ENCODE peak calls at places on chromosomes 16 and 17, in four cellular contexts. One of them, this sample, is unnamed.
A peak's percentile ranks its signal among the peaks of the same experiment; 100 is the strongest.

GRCh38 chr16:74275031-74275636 is 21.5 kb upstream of the PSMD7 start:
- DNase-seq in GM12891: peak; percentile 14
- DNase-seq in HL-60: no peak
- DNase-seq in GM12878: no peak
- DNase-seq in this sample: peak; percentile 39

GRCh38 chr17:41863074-41863843 is 2.0 kb downstream of the KLHL11 start:
- DNase-seq in GM12891: no peak
- DNase-seq in HL-60: no peak
- DNase-seq in GM12878: no peak
- DNase-seq in this sample: no peak

GRCh38 chr16:23567602-23568001 is 10.1 kb downstream of the UBFD1 start:
- DNase-seq in GM12891: no peak
- DNase-seq in HL-60: no peak
- DNase-seq in GM12878: no peak
- DNase-seq in this sample: no peak

GRCh38 chr16:24853830-24854229 is 8.1 kb downstream of the SLC5A11 start:
- DNase-seq in GM12891: no peak
- DNase-seq in HL-60: no peak
- DNase-seq in GM12878: no peak
- DNase-seq in this sample: no peak

GRCh38 chr16:26645629-26646028 is 421.1 kb upstream of the C16orf82 start:
- DNase-seq in GM12891: no peak
- DNase-seq in HL-60: no peak
- DNase-seq in GM12878: no peak
- DNase-seq in this sample: peak; percentile 39

GRCh38 chr16:1097156-1097555 is 1.1 kb upstream of the C1QTNF8 start:
- DNase-seq in GM12891: no peak
- DNase-seq in HL-60: no peak
- DNase-seq in GM12878: no peak
- DNase-seq in this sample: no peak

GRCh38 chr17:7717756-7718350 is 309 bp downstream of the DNAH2 start:
- DNase-seq in GM12891: no peak
- DNase-seq in HL-60: peak; percentile 60
- DNase-seq in GM12878: no peak
- DNase-seq in this sample: no peak

GRCh38 chr16:16905850-16906249 is 526.9 kb downstream of the NPIPA7 start:
- DNase-seq in GM12891: no peak
- DNase-seq in HL-60: no peak
- DNase-seq in GM12878: no peak
- DNase-seq in this sample: peak; percentile 32

GRCh38 chr16:78094166-78094565 is 5.3 kb upstream of the WWOX start:
- DNase-seq in GM12891: no peak
- DNase-seq in HL-60: no peak
- DNase-seq in GM12878: no peak
- DNase-seq in this sample: no peak

GRCh38 chr17:4594406-4595349 is 10.3 kb downstream of the SMTNL2 start:
- DNase-seq in GM12891: peak; percentile 67
- DNase-seq in HL-60: peak; percentile 11
- DNase-seq in GM12878: no peak
- DNase-seq in this sample: peak; percentile 64

GRCh38 chr17:38454528-38454927 is 26.3 kb downstream of the ARHGAP23 start:
- DNase-seq in GM12891: no peak
- DNase-seq in HL-60: no peak
- DNase-seq in GM12878: no peak
- DNase-seq in this sample: no peak

GRCh38 chr17:4163951-4164350 is 21.0 kb downstream of the CYB5D2 start:
- DNase-seq in GM12891: no peak
- DNase-seq in HL-60: peak; percentile 56
- DNase-seq in GM12878: no peak
- DNase-seq in this sample: peak; percentile 19

GRCh38 chr16:15714393-15715172 is 64.5 kb downstream of the NDE1 start:
- DNase-seq in GM12891: no peak
- DNase-seq in HL-60: no peak
- DNase-seq in GM12878: no peak
- DNase-seq in this sample: no peak

GRCh38 chr16:48608452-48608851 is 1.5 kb downstream of the N4BP1 start:
- DNase-seq in GM12891: peak; percentile 35
- DNase-seq in HL-60: no peak
- DNase-seq in GM12878: peak; percentile 61
- DNase-seq in this sample: no peak

GRCh38 chr17:47810200-47810821 is 11.3 kb downstream of the OSBPL7 start:
- DNase-seq in GM12891: no peak
- DNase-seq in HL-60: no peak
- DNase-seq in GM12878: no peak
- DNase-seq in this sample: peak; percentile 71

GRCh38 chr17:70855401-70856054 is 686.2 kb downstream of the KCNJ2 start:
- DNase-seq in GM12891: no peak
- DNase-seq in HL-60: no peak
- DNase-seq in GM12878: no peak
- DNase-seq in this sample: no peak

GRCh38 chr16:11374255-11374654 is 29.0 kb downstream of the RMI2 start:
- DNase-seq in GM12891: no peak
- DNase-seq in HL-60: no peak
- DNase-seq in GM12878: no peak
- DNase-seq in this sample: no peak

GRCh38 chr17:35597604-35598003 is 10.5 kb downstream of the AP2B1 start:
- DNase-seq in GM12891: no peak
- DNase-seq in HL-60: no peak
- DNase-seq in GM12878: no peak
- DNase-seq in this sample: no peak

GRCh38 chr17:38748329-38749221 is at the start of gene PCGF2:
- DNase-seq in GM12891: no peak
- DNase-seq in HL-60: no peak
- DNase-seq in GM12878: no peak
- DNase-seq in this sample: peak; percentile 77

GRCh38 chr17:80892019-80892855 is 99.4 kb upstream of the CHMP6 start:
- DNase-seq in GM12891: no peak
- DNase-seq in HL-60: peak; percentile 96
- DNase-seq in GM12878: peak; percentile 77
- DNase-seq in this sample: peak; percentile 87
- TF ChIP-seq SPI1 in GM12891: no peak
- TF ChIP-seq SPI1 in HL-60: peak; percentile 42
- TF ChIP-seq SPI1 in GM12878: peak; percentile 15
- TF ChIP-seq SPI1 in this sample: peak; percentile 16

GRCh38 chr17:792277-792676 is 10.1 kb downstream of the MRM3 start:
- DNase-seq in GM12891: no peak
- DNase-seq in HL-60: no peak
- DNase-seq in GM12878: no peak
- DNase-seq in this sample: no peak
- TF ChIP-seq SPI1 in GM12891: no peak
- TF ChIP-seq SPI1 in HL-60: no peak
- TF ChIP-seq SPI1 in GM12878: no peak
- TF ChIP-seq SPI1 in this sample: no peak

GRCh38 chr16:50395763-50396710 is 27.2 kb upstream of the BRD7 start:
- DNase-seq in GM12891: no peak
- DNase-seq in HL-60: no peak
- DNase-seq in GM12878: no peak
- DNase-seq in this sample: no peak
- TF ChIP-seq SPI1 in GM12891: peak; percentile 26
- TF ChIP-seq SPI1 in HL-60: no peak
- TF ChIP-seq SPI1 in GM12878: no peak
- TF ChIP-seq SPI1 in this sample: no peak

DNA sequence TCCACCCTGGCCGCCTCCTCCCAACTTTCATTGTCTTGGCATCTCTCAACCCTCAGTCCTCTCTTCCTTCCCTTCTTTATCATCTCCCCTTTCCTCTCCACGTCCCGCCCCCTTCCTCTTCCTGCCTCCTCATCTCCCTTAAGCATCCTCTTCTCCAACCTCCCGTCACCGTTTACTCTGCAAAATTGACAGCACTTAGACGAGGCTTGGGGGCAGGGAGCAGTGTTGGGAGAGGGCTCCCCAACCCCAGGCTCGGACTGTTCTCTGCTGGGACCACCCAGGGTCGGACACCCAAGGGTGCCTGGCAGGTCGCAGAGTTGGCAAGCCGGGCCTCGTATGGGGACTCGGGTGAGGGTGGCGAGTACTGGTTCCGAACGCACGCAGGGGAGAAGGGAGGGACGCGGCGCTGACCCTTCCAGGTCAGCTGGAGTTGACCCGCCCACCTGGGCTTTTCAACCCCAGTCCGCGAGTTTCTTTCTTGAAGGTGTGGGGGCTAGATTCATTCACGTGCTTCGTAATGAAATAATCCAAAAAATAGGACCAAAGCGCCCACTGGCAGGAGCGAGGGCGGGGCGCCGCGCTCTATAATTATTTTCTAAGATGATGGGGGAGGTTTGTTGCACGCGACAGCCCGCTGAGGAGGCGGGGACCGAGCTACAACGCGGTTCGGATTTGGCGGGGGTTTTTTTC is 775 bp upstream of the PAGR1 start:
- DNase-seq in GM12891: no peak
- DNase-seq in HL-60: no peak
- DNase-seq in GM12878: no peak
- DNase-seq in this sample: peak; percentile 43
- TF ChIP-seq SPI1 in GM12891: no peak
- TF ChIP-seq SPI1 in HL-60: no peak
- TF ChIP-seq SPI1 in GM12878: no peak
- TF ChIP-seq SPI1 in this sample: peak; percentile 2

GRCh38 chr17:49015924-49016774 is 19.0 kb downstream of the IGF2BP1 start:
- DNase-seq in GM12891: no peak
- DNase-seq in HL-60: no peak
- DNase-seq in GM12878: no peak
- DNase-seq in this sample: no peak
- TF ChIP-seq SPI1 in GM12891: no peak
- TF ChIP-seq SPI1 in HL-60: no peak
- TF ChIP-seq SPI1 in GM12878: no peak
- TF ChIP-seq SPI1 in this sample: no peak

DNA sequence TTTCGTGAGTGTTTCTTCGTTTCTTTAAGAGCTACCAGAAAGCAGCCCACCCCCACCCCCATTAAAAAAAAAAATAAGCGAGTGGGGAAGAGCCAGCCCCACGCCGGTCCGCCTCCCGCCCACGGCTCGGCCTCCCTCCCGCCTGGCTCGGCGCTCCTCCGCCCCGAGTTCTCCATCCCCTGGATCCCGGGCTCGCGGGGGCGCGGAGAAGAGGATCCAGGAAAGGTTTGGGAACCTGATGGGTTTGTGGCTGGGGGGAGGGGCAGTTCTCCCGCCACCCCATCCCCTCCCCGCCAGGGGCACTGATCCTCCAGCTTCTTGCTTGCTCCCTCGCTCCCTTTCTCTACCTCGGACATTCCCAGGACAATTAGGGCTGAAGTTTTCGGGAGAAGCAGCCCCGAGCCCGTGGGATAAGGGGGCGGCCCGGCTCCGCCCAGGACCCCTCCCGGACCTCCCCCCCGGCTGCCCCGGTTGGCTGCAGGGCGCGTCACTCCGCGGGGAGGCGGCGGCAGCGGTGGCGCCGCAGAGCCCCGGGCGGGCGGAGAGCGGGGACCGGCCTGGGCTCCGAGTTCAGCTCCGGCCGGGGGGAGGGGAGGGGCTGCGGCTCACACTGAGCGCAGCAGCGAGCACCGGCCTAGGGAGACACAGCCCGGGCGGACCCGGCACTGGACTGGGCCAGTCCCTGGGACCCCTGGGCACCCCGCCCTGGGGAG is 1.0 kb upstream of the SALL1 start:
- DNase-seq in GM12891: no peak
- DNase-seq in HL-60: no peak
- DNase-seq in GM12878: no peak
- DNase-seq in this sample: no peak
- TF ChIP-seq SPI1 in GM12891: no peak
- TF ChIP-seq SPI1 in HL-60: no peak
- TF ChIP-seq SPI1 in GM12878: no peak
- TF ChIP-seq SPI1 in this sample: no peak

This sample was measured in K562.